ENCODE peak calls at places on chromosomes 7 and 10, in ten cellular contexts. W is aorta, U is HCT116, Z is psoas muscle, H is prostate gland, D is mesendoderm, V is astrocyte, E is HepG2, T is RWPE2, Q is heart right ventricle. L is an unnamed sample.

GRCh38 chr10:75955953-75956352 is 524.5 kb downstream of the LRMDA start:
- DNase-seq in E (no peak), T (no peak), V (no peak), Q (no peak), U (no peak), D (no peak), H (no peak), W (no peak), Z (no peak), L (no peak)

GRCh38 chr10:69356187-69356586 is 60.5 kb downstream of the TACR2 start:
- DNase-seq in V (no peak), W (no peak), U (no peak), E (no peak), Z (no peak), Q (no peak), H (no peak), D (no peak), T (no peak), L (no peak)

GRCh38 chr7:134619627-134620331 is 26.9 kb upstream of the BPGM start:
- DNase-seq in Z (no peak), H (no peak), T (no peak), V (peak; percentile 94), D (no peak), Q (no peak), E (no peak), W (no peak), U (no peak), L (peak; percentile 74)

GRCh38 chr10:131050162-131050766 is 261.3 kb downstream of the TCERG1L start:
- DNase-seq in W (no peak), D (peak; percentile 44), E (no peak), T (no peak), U (no peak), Q (no peak), H (no peak), V (no peak), Z (no peak), L (no peak)

GRCh38 chr7:129160161-129160911 is 15.8 kb downstream of the TSPAN33 start:
- DNase-seq in T (no peak), E (no peak), U (no peak), Z (no peak), D (peak; percentile 32), Q (no peak), V (no peak), H (no peak), W (no peak), L (no peak)

GRCh38 chr10:27893320-27894014 is 105.4 kb downstream of the ODAD2 start:
- DNase-seq in H (no peak), V (peak; percentile 83), Z (no peak), T (no peak), Q (no peak), W (no peak), D (no peak), E (no peak), U (peak; percentile 84), L (no peak)

GRCh38 chr10:122142652-122143237 is 128.4 kb upstream of the BTBD16 start:
- DNase-seq in V (no peak), U (no peak), Q (peak; percentile 62), T (no peak), Z (peak; percentile 51), E (no peak), W (peak; percentile 89), H (no peak), D (peak; percentile 56), L (peak; percentile 34)

GRCh38 chr7:16839646-16840045 is 34.8 kb upstream of the AGR2 start:
- DNase-seq in W (no peak), Z (no peak), D (no peak), E (no peak), U (no peak), Q (no peak), H (no peak), V (peak; percentile 32), T (no peak), L (peak; percentile 63)

GRCh38 chr10:117960345-117960744 is 86.4 kb downstream of the RAB11FIP2 start:
- DNase-seq in Q (no peak), W (no peak), H (no peak), E (peak; percentile 19), D (no peak), U (no peak), Z (no peak), T (no peak), V (peak; percentile 47), L (no peak)

GRCh38 chr7:92765725-92766124 is 70.6 kb downstream of the CDK6 start:
- DNase-seq in U (peak; percentile 66), W (no peak), Q (no peak), E (no peak), V (peak; percentile 88), T (peak; percentile 66), H (no peak), Z (no peak), D (peak; percentile 40), L (peak; percentile 88)

GRCh38 chr10:45257615-45258014 is 57.8 kb downstream of the OR13A1 start:
- DNase-seq in Q (no peak), Z (no peak), V (no peak), U (no peak), E (no peak), D (no peak), T (no peak), W (no peak), H (no peak), L (no peak)

GRCh38 chr7:121369462-121369861 is 26.6 kb downstream of the FAM3C start:
- DNase-seq in V (peak; percentile 41), Z (no peak), U (no peak), D (no peak), W (no peak), T (no peak), E (peak; percentile 2), H (no peak), Q (no peak), L (peak; percentile 69)

GRCh38 chr7:50068850-50069551 is 24.0 kb downstream of the ZPBP start:
- DNase-seq in Q (no peak), E (no peak), W (no peak), U (peak; percentile 22), H (peak; percentile 66), T (no peak), Z (no peak), V (peak; percentile 61), D (peak; percentile 93), L (peak; percentile 42)

DNA sequence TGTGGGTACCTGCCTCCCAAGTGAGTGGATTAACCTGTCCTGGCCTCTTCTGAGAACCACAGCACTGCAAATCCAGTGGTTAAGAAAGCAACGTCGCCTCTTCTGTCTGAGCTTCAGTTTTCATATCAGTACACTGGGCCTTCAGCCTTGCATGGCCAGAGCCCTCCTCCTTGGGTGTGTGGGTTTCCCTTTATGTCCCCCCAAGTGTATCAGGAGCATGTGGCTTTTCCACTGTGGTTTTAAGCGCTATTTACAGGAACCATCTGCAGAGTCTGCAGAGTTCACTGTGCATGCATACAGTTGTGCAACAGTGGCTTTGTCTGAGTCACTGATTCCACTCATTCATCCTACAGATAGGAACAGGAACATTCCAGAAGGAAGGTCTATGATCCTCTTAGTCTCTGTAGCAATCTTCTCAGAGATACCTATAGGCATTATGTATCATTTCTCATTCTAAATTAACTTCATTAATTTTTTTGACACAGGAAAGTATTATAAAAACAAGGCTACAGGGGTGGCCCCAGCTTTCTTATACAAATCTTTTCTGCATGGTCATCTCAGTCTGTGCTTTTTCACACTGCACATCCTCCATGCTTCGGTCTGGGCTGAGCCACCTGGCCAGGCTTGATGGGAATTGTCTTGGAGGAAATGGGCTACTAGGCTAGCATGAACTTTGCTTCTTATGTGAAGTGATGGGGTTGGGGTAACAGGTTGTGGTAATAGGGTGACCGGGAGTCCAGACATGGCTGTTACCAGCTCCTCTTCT is 17.1 kb downstream of the MBL2 start:
- DNase-seq in V (peak; percentile 68), U (no peak), W (no peak), D (no peak), E (peak; percentile 89), H (no peak), Q (no peak), T (no peak), Z (no peak), L (peak; percentile 87)
- H3K4me1 ChIP-seq in V (no peaks in the 10 kb centered on the region), U (no peaks in the 10 kb centered on the region), W (no peaks in the 10 kb centered on the region), D (no peaks in the 10 kb centered on the region), E (peaks cover 82% of the 10 kb centered on the region), H (no peaks in the 10 kb centered on the region), Q (no peaks in the 10 kb centered on the region), T (no peaks in the 10 kb centered on the region), Z (no peaks in the 10 kb centered on the region), L (peaks cover 30% of the 10 kb centered on the region)

DNA sequence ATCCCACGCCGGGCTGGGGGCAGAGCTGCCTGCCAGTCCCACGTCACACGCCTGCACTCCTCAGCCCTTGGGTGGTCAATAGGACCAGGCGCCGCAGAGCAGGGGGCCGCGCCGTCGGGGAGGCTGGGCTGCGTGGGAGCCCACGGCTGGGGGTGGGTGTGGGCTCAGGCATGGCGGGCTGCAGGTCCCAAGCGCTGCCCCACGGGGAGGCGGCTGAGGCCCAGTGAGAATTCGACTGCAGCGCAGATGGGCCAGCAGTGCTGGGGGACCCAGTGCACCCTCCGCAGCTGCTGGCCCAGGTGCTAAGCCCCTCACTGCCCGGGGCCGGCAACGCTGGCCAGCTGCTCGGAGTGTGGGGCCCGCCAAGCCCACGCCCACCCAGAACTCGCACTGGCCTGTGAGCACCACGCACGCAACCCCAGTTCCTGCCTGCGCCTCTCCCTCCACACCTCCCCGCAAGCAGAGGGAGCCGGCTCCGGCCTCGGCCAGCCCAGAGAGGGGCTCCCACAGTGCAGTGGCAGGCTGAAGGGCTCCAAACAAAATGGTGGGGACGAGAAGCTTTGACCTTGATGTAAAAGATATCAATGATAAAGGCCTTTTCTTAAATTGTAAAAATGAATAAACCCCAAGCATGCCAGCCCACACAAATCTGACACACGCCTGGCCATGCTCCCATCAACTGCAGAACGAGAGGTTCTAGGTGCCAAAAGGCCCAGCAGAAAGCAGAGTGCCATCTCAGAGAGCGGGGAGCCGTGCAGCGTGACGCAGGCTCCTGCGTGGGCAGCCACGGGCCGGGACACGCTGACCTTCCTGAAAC is 255.5 kb downstream of the MAD1L1 start:
- DNase-seq in H (no peak), D (no peak), E (no peak), Q (no peak), Z (no peak), W (peak; percentile 65), T (no peak), U (no peak), V (no peak), L (no peak)
- H3K4me1 ChIP-seq in H (no peaks in the 10 kb centered on the region), D (no peaks in the 10 kb centered on the region), E (no peaks in the 10 kb centered on the region), Q (no peaks in the 10 kb centered on the region), Z (no peaks in the 10 kb centered on the region), W (no peaks in the 10 kb centered on the region), T (peaks cover 6% of the 10 kb centered on the region), U (peaks cover 11% of the 10 kb centered on the region), V (no peaks in the 10 kb centered on the region), L (no peaks in the 10 kb centered on the region)

DNA sequence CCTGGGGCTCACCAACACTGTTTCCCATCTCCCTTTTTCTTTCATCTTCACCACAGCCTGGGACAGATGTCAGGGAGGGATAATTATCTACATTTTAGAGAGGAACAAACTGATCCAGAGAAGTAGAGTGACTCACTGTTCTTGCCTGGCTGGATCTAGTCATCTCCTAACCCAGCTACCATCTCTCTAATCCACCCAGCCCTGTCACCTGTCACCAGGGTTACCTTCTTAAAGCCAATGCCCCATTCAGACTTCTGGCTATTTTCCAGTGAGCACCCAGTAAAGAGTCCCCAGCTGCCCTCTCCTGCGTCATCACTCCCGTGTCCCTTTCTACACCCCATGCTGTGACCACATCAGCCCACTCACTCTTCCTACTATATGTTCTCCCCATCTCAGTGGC is 68.4 kb upstream of the DUSP5 start:
- DNase-seq in H (no peak), W (no peak), V (no peak), D (no peak), T (no peak), E (no peak), Q (no peak), Z (no peak), U (no peak), L (no peak)
- H3K4me1 ChIP-seq in H (no peaks in the 10 kb centered on the region), W (no peaks in the 10 kb centered on the region), V (peaks cover 19% of the 10 kb centered on the region), D (no peaks in the 10 kb centered on the region), T (peaks cover 6% of the 10 kb centered on the region), E (peaks cover 8% of the 10 kb centered on the region), Q (no peaks in the 10 kb centered on the region), Z (no peaks in the 10 kb centered on the region), U (peaks cover 77% of the 10 kb centered on the region), L (peaks cover 28% of the 10 kb centered on the region)

GRCh38 chr7:151057989-151058765 is 480 bp upstream of the CDK5 start:
- DNase-seq in V (peak; percentile 99), W (peak; percentile 99), Q (peak; percentile 98), Z (peak; percentile 99), U (peak; percentile 99), D (peak; percentile 100), T (peak; percentile 99), E (peak; percentile 99), H (peak; percentile 100), L (peak; percentile 100)
- H3K4me1 ChIP-seq in V (peaks cover 47% of the 10 kb centered on the region), W (no peaks in the 10 kb centered on the region), Q (peaks cover 48% of the 10 kb centered on the region), Z (peaks cover 34% of the 10 kb centered on the region), U (peaks cover 48% of the 10 kb centered on the region), D (peaks cover 18% of the 10 kb centered on the region), T (peaks cover 25% of the 10 kb centered on the region), E (peaks cover 42% of the 10 kb centered on the region), H (peaks cover 29% of the 10 kb centered on the region), L (peaks cover 44% of the 10 kb centered on the region)